ENCODE peak calls at places on chromosomes 2 and 18, in seven cellular contexts. E is NCI-H1436, A is left cardiac atrium, B is GM20000, H is Caco-2, L is HT-29, Y is SW 1271. D is an unnamed sample.

GRCh38 chr2:221205103-221205502 is 367.0 kb downstream of the EPHA4 start:
- DNase-seq in H (peak), B (no peak), Y (no peak), A (no peak), E (no peak), L (no peak), D (no peak)

GRCh38 chr2:230179086-230179485 is 40.7 kb downstream of the SP110 start:
- DNase-seq in L (no peak), E (no peak), H (no peak), B (no peak), Y (no peak), A (no peak), D (no peak)

GRCh38 chr2:222309361-222309760 is 10.6 kb upstream of the PAX3 start:
- DNase-seq in L (no peak), H (no peak), E (no peak), Y (no peak), B (no peak), A (no peak), D (no peak)

GRCh38 chr2:236101311-236101950 is 66.8 kb downstream of the GBX2 start:
- DNase-seq in E (no peak), L (no peak), A (no peak), H (no peak), B (no peak), Y (no peak), D (no peak)

GRCh38 chr2:30756051-30756719 is 51.1 kb downstream of the CAPN13 start:
- DNase-seq in E (no peak), H (no peak), A (no peak), L (peak), B (no peak), Y (no peak), D (no peak)

GRCh38 chr2:141554810-141555209 is 576.0 kb downstream of the LRP1B start:
- DNase-seq in B (peak), E (peak), L (peak), Y (no peak), H (peak), A (no peak), D (peak)

GRCh38 chr2:66435549-66435875 is 587 bp downstream of the MEIS1 start:
- DNase-seq in L (no peak), Y (no peak), B (no peak), A (peak), E (no peak), H (no peak), D (no peak)

GRCh38 chr2:237566401-237567235 is at the start of gene PRLH:
- DNase-seq in A (no peak), L (no peak), Y (no peak), B (no peak), E (no peak), H (no peak), D (no peak)

GRCh38 chr2:48145845-48146452 is 239.7 kb upstream of the FBXO11 start:
- DNase-seq in Y (no peak), L (no peak), H (no peak), A (no peak), B (no peak), E (no peak), D (peak)

GRCh38 chr18:28267276-28267675 is 90.3 kb upstream of the CDH2 start:
- DNase-seq in Y (no peak), A (no peak), E (no peak), H (no peak), B (no peak), L (no peak), D (no peak)

GRCh38 chr2:236964291-236964690 is 121.4 kb upstream of the COPS8 start:
- DNase-seq in L (no peak), E (no peak), A (no peak), Y (no peak), B (no peak), H (no peak), D (no peak)

GRCh38 chr2:71530246-71530986 is 77.1 kb downstream of the DYSF start:
- DNase-seq in E (no peak), L (peak), A (no peak), B (peak), Y (no peak), H (no peak), D (peak)

GRCh38 chr2:157727693-157728092 is 99.0 kb upstream of the ACVR1C start:
- DNase-seq in H (no peak), E (no peak), A (no peak), L (no peak), B (no peak), Y (no peak), D (no peak)

GRCh38 chr2:12719400-12720104 is 2.8 kb downstream of the TRIB2 start:
- DNase-seq in Y (no peak), A (no peak), L (no peak), B (no peak), E (no peak), H (no peak), D (no peak)

GRCh38 chr2:119827866-119828507 is 68.3 kb downstream of the PTPN4 start:
- DNase-seq in E (no peak), L (no peak), B (no peak), A (no peak), H (no peak), Y (no peak), D (no peak)

GRCh38 chr2:207133862-207134519 is 31.8 kb downstream of the KLF7 start:
- DNase-seq in H (no peak), A (peak), L (no peak), E (peak), Y (no peak), B (no peak), D (no peak)

GRCh38 chr2:182618672-182619079 is 97.4 kb upstream of the DNAJC10 start:
- DNase-seq in H (no peak), Y (no peak), A (no peak), B (no peak), E (no peak), L (peak), D (no peak)

GRCh38 chr18:8654482-8655451 is 45.5 kb downstream of the RAB12 start:
- DNase-seq in B (peak), H (no peak), A (no peak), E (peak), L (peak), Y (no peak), D (no peak)

GRCh38 chr2:85577386-85578242 is at the start of gene VAMP8:
- DNase-seq in H (peak), E (no peak), L (peak), Y (no peak), B (peak), A (peak), D (peak)

GRCh38 chr2:150883521-150883895 is 378.2 kb downstream of the RBM43 start:
- DNase-seq in B (no peak), L (no peak), E (no peak), A (no peak), H (no peak), Y (no peak), D (no peak)

GRCh38 chr2:230987137-230988020 is 8.5 kb upstream of the SPATA3 start:
- DNase-seq in L (peak), Y (peak), E (peak), B (peak), H (peak), A (peak), D (peak)

GRCh38 chr2:37923308-37924055 is 1.6 kb upstream of the RMDN2 start:
- DNase-seq in E (no peak), H (no peak), A (no peak), L (no peak), B (no peak), Y (no peak), D (no peak)

GRCh38 chr18:26553943-26554342 is 5.6 kb upstream of the KCTD1 start:
- DNase-seq in A (no peak), B (no peak), E (no peak), L (no peak), H (no peak), Y (no peak), D (no peak)

GRCh38 chr2:206845877-206846276 is 80.5 kb downstream of the FASTKD2 start:
- DNase-seq in E (no peak), B (no peak), Y (no peak), A (no peak), H (no peak), L (no peak), D (no peak)

GRCh38 chr2:68320118-68320641 is 431 bp upstream of the CNRIP1 start:
- DNase-seq in E (peak), L (no peak), Y (no peak), H (no peak), A (peak), B (no peak), D (no peak)

GRCh38 chr2:130373808-130374365 is 18.0 kb downstream of the PTPN18 start:
- DNase-seq in B (no peak), A (peak), Y (no peak), L (no peak), E (no peak), H (no peak), D (no peak)

GRCh38 chr2:37742286-37742685 is 70.8 kb upstream of the CDC42EP3 start:
- DNase-seq in B (no peak), H (no peak), A (no peak), E (no peak), L (no peak), Y (no peak), D (no peak)

GRCh38 chr18:67232406-67232805 is 284.1 kb downstream of the DSEL start:
- DNase-seq in Y (no peak), H (no peak), E (no peak), A (no peak), B (no peak), L (no peak), D (no peak)

GRCh38 chr2:7009207-7009911 is 92.1 kb downstream of the RNF144A start:
- DNase-seq in Y (no peak), A (no peak), H (no peak), B (no peak), E (no peak), L (no peak), D (no peak)